ENCODE peak calls at places on chromosomes 5 and 9, in ten cellular contexts. I, F, C, Q, X, R, O, L, H and D are unnamed samples.

GRCh38 chr9:95067057-95067456 is 250.5 kb downstream of the FANCC start:
- DNase-seq in I (no peak), F (no peak), C (no peak), Q (no peak), X (no peak), R (no peak), O (no peak), L (no peak), H (no peak), D (no peak)

GRCh38 chr5:56503929-56504328 is 270.8 kb upstream of the ANKRD55 start:
- DNase-seq in I (no peak), F (no peak), C (no peak), Q (no peak), X (no peak), R (no peak), O (no peak), L (no peak), H (no peak), D (no peak)

GRCh38 chr5:72499090-72499489 is 8.1 kb downstream of the ZNF366 start:
- DNase-seq in I (no peak), F (no peak), C (no peak), Q (no peak), X (no peak), R (no peak), O (no peak), L (no peak), H (no peak), D (no peak)

GRCh38 chr5:175520321-175520720 is 42.0 kb downstream of the SFXN1 start:
- DNase-seq in I (no peak), F (no peak), C (no peak), Q (no peak), X (no peak), R (peak), O (no peak), L (no peak), H (no peak), D (no peak)

GRCh38 chr9:119052339-119053030 is 316.8 kb downstream of the BRINP1 start:
- DNase-seq in I (no peak), F (no peak), C (no peak), Q (no peak), X (no peak), R (no peak), O (no peak), L (no peak), H (no peak), D (no peak)

GRCh38 chr9:71604197-71605063 is 163.9 kb downstream of the CEMIP2 start:
- DNase-seq in I (peak), F (peak), C (peak), Q (peak), X (peak), R (peak), O (peak), L (peak), H (peak), D (peak)

GRCh38 chr9:935348-935965 is 41.0 kb upstream of the DMRT3 start:
- DNase-seq in I (no peak), F (peak), C (no peak), Q (no peak), X (no peak), R (no peak), O (peak), L (no peak), H (peak), D (no peak)

GRCh38 chr5:151692312-151692711 is 5.6 kb upstream of the SPARC start:
- DNase-seq in I (no peak), F (no peak), C (no peak), Q (no peak), X (no peak), R (no peak), O (no peak), L (no peak), H (peak), D (no peak)

GRCh38 chr9:125544988-125545651 is 161.9 kb downstream of the MAPKAP1 start:
- DNase-seq in I (no peak), F (peak), C (peak), Q (no peak), X (no peak), R (no peak), O (no peak), L (no peak), H (peak), D (no peak)

GRCh38 chr9:36128331-36128730 is 8.2 kb upstream of the GLIPR2 start:
- DNase-seq in I (no peak), F (no peak), C (no peak), Q (no peak), X (no peak), R (no peak), O (no peak), L (no peak), H (no peak), D (no peak)

GRCh38 chr5:112604741-112605390 is 132.8 kb upstream of the APC start:
- DNase-seq in I (no peak), F (peak), C (no peak), Q (peak), X (peak), R (no peak), O (no peak), L (peak), H (peak), D (no peak)

GRCh38 chr9:12819436-12820185 is 44.8 kb downstream of the LURAP1L start:
- DNase-seq in I (peak), F (peak), C (no peak), Q (peak), X (no peak), R (no peak), O (no peak), L (peak), H (no peak), D (no peak)

GRCh38 chr5:66796306-66797292 is 200.4 kb downstream of the MAST4 start:
- DNase-seq in I (no peak), F (peak), C (peak), Q (peak), X (no peak), R (no peak), O (no peak), L (no peak), H (peak), D (no peak)

GRCh38 chr5:176552332-176552731 is 3.2 kb downstream of the CDHR2 start:
- DNase-seq in I (no peak), F (no peak), C (no peak), Q (no peak), X (no peak), R (no peak), O (no peak), L (no peak), H (no peak), D (no peak)

GRCh38 chr5:41748631-41749030 is 121.6 kb downstream of the OXCT1 start:
- DNase-seq in I (no peak), F (peak), C (peak), Q (no peak), X (no peak), R (no peak), O (no peak), L (no peak), H (peak), D (peak)

GRCh38 chr5:156094001-156094400 is 233.0 kb upstream of the SGCD start:
- DNase-seq in I (no peak), F (no peak), C (no peak), Q (peak), X (peak), R (no peak), O (no peak), L (no peak), H (peak), D (no peak)

GRCh38 chr9:100492952-100493351 is 20.0 kb downstream of the TMEFF1 start:
- DNase-seq in I (no peak), F (peak), C (no peak), Q (peak), X (no peak), R (no peak), O (peak), L (peak), H (peak), D (no peak)

GRCh38 chr5:170538096-170538465 is 34.3 kb downstream of the KCNIP1 start:
- DNase-seq in I (no peak), F (no peak), C (no peak), Q (peak), X (no peak), R (no peak), O (no peak), L (no peak), H (no peak), D (no peak)

GRCh38 chr9:100082786-100083185 is 16.0 kb downstream of the ERP44 start:
- DNase-seq in I (no peak), F (peak), C (no peak), Q (no peak), X (no peak), R (no peak), O (no peak), L (no peak), H (peak), D (no peak)

GRCh38 chr5:166716856-166717492 is 1574.5 kb upstream of the WWC1 start:
- DNase-seq in I (no peak), F (no peak), C (no peak), Q (no peak), X (no peak), R (no peak), O (no peak), L (no peak), H (no peak), D (no peak)

GRCh38 chr5:33088176-33088575 is 352.6 kb upstream of the TARS1 start:
- DNase-seq in I (no peak), F (no peak), C (no peak), Q (no peak), X (no peak), R (no peak), O (no peak), L (no peak), H (no peak), D (no peak)

GRCh38 chr9:99824378-99825157 is 2.9 kb downstream of the NR4A3 start:
- DNase-seq in I (no peak), F (peak), C (peak), Q (no peak), X (peak), R (peak), O (no peak), L (peak), H (peak), D (peak)

GRCh38 chr9:108618906-108619550 is 236.8 kb downstream of the ACTL7B start:
- DNase-seq in I (no peak), F (peak), C (peak), Q (no peak), X (no peak), R (no peak), O (no peak), L (no peak), H (peak), D (no peak)

GRCh38 chr9:108621991-108622390 is 233.8 kb downstream of the ACTL7B start:
- DNase-seq in I (no peak), F (no peak), C (no peak), Q (no peak), X (no peak), R (no peak), O (no peak), L (no peak), H (no peak), D (no peak)

GRCh38 chr9:108626743-108627142 is 229.0 kb downstream of the ACTL7B start:
- DNase-seq in I (no peak), F (no peak), C (no peak), Q (no peak), X (no peak), R (no peak), O (no peak), L (no peak), H (no peak), D (no peak)

GRCh38 chr9:108620767-108621166 is 235.0 kb downstream of the ACTL7B start:
- DNase-seq in I (no peak), F (peak), C (peak), Q (no peak), X (no peak), R (no peak), O (no peak), L (no peak), H (peak), D (no peak)

GRCh38 chr9:108622467-108622866 is 233.3 kb downstream of the ACTL7B start:
- DNase-seq in I (no peak), F (peak), C (peak), Q (no peak), X (no peak), R (no peak), O (peak), L (no peak), H (peak), D (no peak)
- H3K4me3 ChIP-seq in I (no peak), F (no peak), C (no peak), Q (no peak), X (no peak), R (no peak), O (no peak), L (no peak), H (no peak), D (no peak)

DNA sequence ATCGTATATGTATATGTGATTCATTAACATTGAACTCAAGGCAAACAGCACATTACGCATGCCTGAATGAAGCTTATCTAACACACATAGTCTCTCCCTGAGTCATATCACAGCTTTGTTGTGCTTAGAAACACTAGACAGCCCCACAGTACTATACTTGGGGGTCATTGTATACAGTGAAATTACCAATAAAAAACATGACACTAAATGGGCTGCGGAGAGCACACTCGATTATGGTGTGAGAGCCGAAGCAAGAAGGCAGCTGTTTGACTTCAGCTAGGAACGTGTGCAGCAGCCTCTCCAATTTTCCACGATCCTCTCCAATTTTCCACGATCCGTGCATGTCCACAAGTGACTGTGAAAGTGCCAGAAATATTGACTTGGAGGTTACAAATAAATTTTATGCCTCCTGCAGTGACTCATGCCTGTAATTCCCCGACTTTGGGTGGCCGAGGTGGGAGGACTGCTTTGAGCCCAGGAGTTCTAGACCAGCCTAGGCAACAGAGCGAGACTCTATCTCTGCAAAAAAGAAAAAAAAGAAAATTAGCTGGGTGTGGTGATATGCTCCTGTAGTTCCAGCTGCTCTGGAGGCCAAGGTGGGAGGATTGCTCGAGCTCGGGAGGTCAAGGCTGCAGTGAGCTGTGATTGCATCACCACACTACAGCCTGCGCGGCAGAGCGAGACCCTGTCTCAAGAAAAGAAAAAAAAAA is 102.4 kb downstream of the DAPK1 start:
- DNase-seq in I (no peak), F (peak), C (peak), Q (peak), X (no peak), R (no peak), O (peak), L (no peak), H (peak), D (no peak)
- H3K4me3 ChIP-seq in I (no peak), F (peak), C (no peak), Q (peak), X (no peak), R (no peak), O (no peak), L (no peak), H (peak), D (peak)

DNA sequence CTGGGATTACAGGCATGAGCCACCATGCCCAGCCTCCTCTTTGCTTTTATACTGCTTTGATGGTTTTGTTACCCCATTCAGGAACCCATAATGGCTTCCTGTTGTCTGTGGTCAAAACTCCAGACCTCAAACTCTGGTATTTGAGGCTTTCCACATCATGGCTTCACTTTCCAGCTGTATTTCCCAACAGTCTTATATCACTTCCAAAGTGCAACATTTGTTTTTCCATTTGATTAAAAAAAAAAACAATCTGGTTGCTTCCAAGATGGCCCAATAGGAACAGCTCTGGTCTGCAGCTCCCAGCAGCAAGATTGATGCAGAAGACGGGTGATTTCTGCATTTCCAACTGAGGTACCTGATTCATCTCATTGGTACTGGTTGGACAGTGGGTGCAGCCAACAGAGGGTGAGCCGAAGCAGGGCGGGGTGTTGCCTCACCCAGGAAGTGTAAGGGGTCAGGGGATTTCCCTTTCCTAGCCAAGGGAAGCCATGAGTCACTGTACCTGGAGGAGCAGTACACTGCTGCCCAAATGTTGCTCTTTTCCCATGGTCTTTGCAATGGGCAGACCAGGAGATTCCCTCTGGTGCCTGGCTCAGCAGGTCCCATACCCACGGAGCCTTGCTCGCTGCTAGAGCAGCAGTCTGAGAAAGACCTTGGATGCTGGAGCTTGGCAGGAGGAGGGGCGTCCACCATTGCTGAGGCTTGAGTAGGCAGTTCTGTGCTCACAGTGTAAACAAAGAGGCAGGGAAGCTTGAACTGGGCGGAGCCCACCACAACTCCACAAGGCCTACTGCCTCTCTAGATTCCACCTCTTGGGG is 458.4 kb downstream of the KDM4C start:
- DNase-seq in I (no peak), F (peak), C (peak), Q (peak), X (no peak), R (peak), O (peak), L (no peak), H (peak), D (no peak)
- H3K4me3 ChIP-seq in I (no peak), F (no peak), C (no peak), Q (no peak), X (no peak), R (no peak), O (no peak), L (no peak), H (no peak), D (no peak)

GRCh38 chr5:27516437-27516836 is 478.1 kb upstream of the CDH9 start:
- DNase-seq in I (no peak), F (peak), C (no peak), Q (no peak), X (no peak), R (no peak), O (no peak), L (no peak), H (no peak), D (no peak)

DNA sequence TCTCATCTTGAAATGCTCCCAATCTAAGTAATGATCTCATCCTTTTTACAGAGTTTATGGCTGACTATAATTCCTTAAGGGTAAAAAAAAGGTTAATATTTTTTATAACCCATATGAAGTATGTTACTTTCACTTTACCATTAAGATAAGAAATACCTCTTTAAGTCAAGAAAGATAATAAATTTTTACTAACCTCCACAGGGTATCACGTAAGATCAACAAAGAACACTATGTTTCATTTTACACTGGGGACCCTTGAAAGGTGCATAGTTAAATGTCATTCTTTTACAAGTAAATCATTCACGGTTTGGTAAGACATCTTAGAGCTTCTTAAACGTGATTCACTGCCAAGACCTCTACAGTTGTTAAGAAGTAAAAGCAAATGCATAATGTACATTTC is 472.7 kb upstream of the CDH9 start:
- DNase-seq in I (no peak), F (peak), C (no peak), Q (no peak), X (no peak), R (no peak), O (no peak), L (no peak), H (no peak), D (no peak)
- H3K4me3 ChIP-seq in I (no peak), F (peak), C (no peak), Q (no peak), X (no peak), R (no peak), O (no peak), L (no peak), H (no peak), D (no peak)

DNA sequence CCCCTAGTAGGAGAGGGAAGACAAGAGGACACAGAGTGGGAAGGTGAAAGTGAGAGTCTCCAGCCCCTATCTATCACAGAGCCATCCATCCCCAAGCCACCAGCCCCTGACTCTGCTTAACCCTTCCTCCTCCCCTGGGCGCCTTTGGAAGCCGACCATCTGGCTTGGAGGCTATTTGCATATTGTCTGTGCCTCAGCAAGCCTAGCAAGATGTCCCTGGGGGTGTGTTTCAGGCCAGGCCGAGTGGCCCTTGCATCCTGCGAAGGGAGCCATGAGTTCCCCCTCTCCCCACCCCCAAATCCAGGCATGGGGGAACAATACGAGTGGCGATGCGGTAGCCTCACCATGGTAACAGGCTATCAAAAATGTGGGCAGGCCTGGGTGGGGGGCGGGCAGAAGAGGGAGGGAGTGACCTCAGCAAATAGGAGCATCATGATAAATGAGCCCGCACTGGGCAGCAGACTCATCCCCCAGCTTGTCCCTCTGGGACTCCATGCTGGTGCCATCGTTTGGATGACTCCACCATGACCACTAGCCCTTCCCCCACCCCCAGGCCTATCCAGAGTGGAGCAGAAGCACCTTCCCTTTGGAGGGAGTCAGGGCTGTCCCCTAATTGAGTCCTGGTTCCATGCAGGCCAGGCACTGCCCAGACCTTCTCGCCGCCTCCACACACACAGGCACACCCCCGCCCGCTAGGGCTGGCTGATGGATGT is 14.5 kb downstream of the URM1 start:
- DNase-seq in I (no peak), F (no peak), C (no peak), Q (no peak), X (no peak), R (no peak), O (no peak), L (no peak), H (no peak), D (no peak)
- H3K4me3 ChIP-seq in I (no peak), F (no peak), C (no peak), Q (no peak), X (no peak), R (no peak), O (no peak), L (no peak), H (no peak), D (no peak)

GRCh38 chr5:150511641-150512367 is 3.9 kb downstream of the NDST1 start:
- DNase-seq in I (no peak), F (peak), C (peak), Q (peak), X (no peak), R (no peak), O (peak), L (no peak), H (peak), D (no peak)
- H3K4me3 ChIP-seq in I (no peak), F (no peak), C (no peak), Q (no peak), X (no peak), R (no peak), O (no peak), L (no peak), H (no peak), D (no peak)